ENCODE peak calls at places on chromosomes 4 and X, in six cellular contexts. R is PC-9, U is A673, C is K562, B is mammary epithelial cell, A is HCT116. Y is an unnamed sample.

GRCh38 chrX:153004780-153005179 is 10.9 kb upstream of the PNMA5 start:
- DNase-seq in C (no peak), B (no peak), A (no peak), U (no peak), R (no peak), Y (no peak)

GRCh38 chrX:153674219-153674851 is 722 bp upstream of the PNCK start:
- DNase-seq in U (no peak), C (no peak), B (no peak), A (no peak), R (no peak), Y (no peak)

GRCh38 chr4:152220201-152220666 is 315.7 kb downstream of the FBXW7 start:
- DNase-seq in A (no peak), U (no peak), B (peak), C (no peak), R (no peak), Y (no peak)

GRCh38 chr4:151418856-151419255 is 9.9 kb downstream of the FHIP1A start:
- DNase-seq in C (no peak), A (no peak), B (peak), U (no peak), R (no peak), Y (no peak)

GRCh38 chrX:4547218-4547836 is 833.9 kb upstream of the PRKX start:
- DNase-seq in C (peak), U (peak), B (peak), R (peak), A (peak), Y (peak)

GRCh38 chr4:172830295-172830764 is 338.3 kb upstream of the GALNT7 start:
- DNase-seq in A (peak), U (peak), R (no peak), C (peak), B (no peak), Y (no peak)

GRCh38 chr4:71123951-71124350 is 130.5 kb downstream of the DCK start:
- DNase-seq in R (no peak), C (no peak), A (no peak), U (no peak), B (no peak), Y (no peak)

GRCh38 chr4:121462660-121463261 is 81.9 kb upstream of the QRFPR start:
- DNase-seq in B (peak), R (peak), C (peak), U (peak), A (peak), Y (no peak)

GRCh38 chr4:24794916-24795665 is at the start of gene SOD3:
- DNase-seq in U (no peak), B (no peak), A (no peak), C (peak), R (peak), Y (no peak)

GRCh38 chr4:25861422-25861926 is 1.3 kb downstream of the SEL1L3 start:
- DNase-seq in A (no peak), B (no peak), U (peak), C (peak), R (no peak), Y (no peak)

GRCh38 chr4:6239968-6240367 is 29.7 kb upstream of the WFS1 start:
- DNase-seq in C (no peak), U (no peak), B (no peak), R (no peak), A (no peak), Y (no peak)

GRCh38 chr4:159141193-159141592 is 38.3 kb downstream of the RAPGEF2 start:
- DNase-seq in R (no peak), B (no peak), C (no peak), U (no peak), A (no peak), Y (no peak)

GRCh38 chrX:29662759-29663503 is 552.4 kb upstream of the MAGEB2 start:
- DNase-seq in C (no peak), R (peak), U (no peak), A (no peak), B (peak), Y (no peak)

GRCh38 chrX:47184486-47184885 is 9.1 kb upstream of the UBA1 start:
- DNase-seq in U (no peak), R (no peak), B (no peak), A (no peak), C (no peak), Y (no peak)

GRCh38 chr4:145979160-145979559 is 40.5 kb upstream of the ZNF827 start:
- DNase-seq in R (no peak), A (no peak), C (no peak), B (no peak), U (no peak), Y (no peak)

GRCh38 chrX:55142206-55142918 is 53.5 kb downstream of the PAGE2 start:
- DNase-seq in U (no peak), B (no peak), A (no peak), C (no peak), R (no peak), Y (no peak)

GRCh38 chr4:15003441-15003890 is 1.2 kb downstream of the CPEB2 start:
- DNase-seq in R (peak), C (peak), B (peak), A (no peak), U (peak), Y (no peak)

GRCh38 chr4:26290276-26290675 is 30.5 kb upstream of the RBPJ start:
- DNase-seq in U (no peak), A (no peak), R (no peak), B (no peak), C (no peak), Y (no peak)

GRCh38 chr4:161208564-161208963 is 955.2 kb downstream of the FSTL5 start:
- DNase-seq in C (no peak), U (no peak), R (no peak), A (no peak), B (no peak), Y (no peak)

GRCh38 chrX:103440621-103441020 is 64.3 kb downstream of the BEX3 start:
- DNase-seq in C (no peak), A (no peak), R (no peak), U (no peak), B (no peak), Y (no peak)

GRCh38 chr4:134470544-134470943 is 269.0 kb upstream of the PABPC4L start:
- DNase-seq in C (no peak), A (no peak), B (no peak), U (peak), R (no peak), Y (no peak)

GRCh38 chr4:1035510-1035909 is 24.1 kb downstream of the FGFRL1 start:
- DNase-seq in B (no peak), A (no peak), R (no peak), C (no peak), U (no peak), Y (no peak)

GRCh38 chr4:157045507-157046127 is 30.3 kb upstream of the GLRB start:
- DNase-seq in R (peak), C (peak), U (peak), B (peak), A (peak), Y (peak)

GRCh38 chr4:168200685-168201084 is 108.3 kb downstream of the ANXA10 start:
- DNase-seq in U (no peak), C (no peak), B (peak), R (no peak), A (no peak), Y (no peak)

GRCh38 chr4:82681759-82682158 is 116.8 kb downstream of the SCD5 start:
- DNase-seq in A (no peak), C (no peak), U (no peak), B (no peak), R (no peak), Y (no peak)

GRCh38 chrX:69493193-69493592 is 10.9 kb upstream of the NALF2 start:
- DNase-seq in B (peak), R (peak), U (peak), C (peak), A (peak), Y (no peak)

GRCh38 chr4:67160409-67160808 is 384.9 kb downstream of the CENPC start:
- DNase-seq in A (no peak), C (no peak), R (no peak), U (no peak), B (no peak), Y (no peak)

GRCh38 chrX:54473993-54474859 is 21.8 kb downstream of the FGD1 start:
- DNase-seq in R (peak), U (no peak), C (no peak), A (no peak), B (peak), Y (no peak)

GRCh38 chrX:53374222-53374820 is 48.1 kb downstream of the SMC1A start:
- DNase-seq in U (no peak), R (no peak), C (peak), A (no peak), B (no peak), Y (no peak)

GRCh38 chr4:133996431-133997121 is 205.0 kb downstream of the PABPC4L start:
- DNase-seq in R (no peak), C (no peak), U (no peak), B (no peak), A (no peak), Y (no peak)

GRCh38 chr4:89538171-89538570 is 230.6 kb upstream of the GPRIN3 start:
- DNase-seq in A (no peak), C (no peak), U (no peak), B (no peak), R (no peak), Y (no peak)

GRCh38 chrX:12997898-12998687 is 23.2 kb downstream of the TMSB4X start:
- DNase-seq in A (no peak), B (no peak), C (no peak), U (no peak), R (no peak), Y (no peak)

GRCh38 chr4:7282094-7282370 is 89.7 kb downstream of the SORCS2 start:
- DNase-seq in B (peak), C (no peak), R (no peak), A (no peak), U (no peak), Y (no peak)

GRCh38 chrX:107718156-107718621 is 57.4 kb downstream of the TSC22D3 start:
- DNase-seq in C (peak), U (peak), R (peak), B (peak), A (peak), Y (peak)

GRCh38 chr4:125316781-125317525 is 2.2 kb downstream of the FAT4 start:
- DNase-seq in A (no peak), U (peak), B (peak), R (no peak), C (no peak), Y (no peak)

GRCh38 chr4:16092682-16093319 is 9.0 kb upstream of the PROM1 start:
- DNase-seq in C (no peak), A (no peak), U (no peak), R (no peak), B (no peak), Y (no peak)
- TF ChIP-seq EZH2 in C (no peak), A (no peak), U (no peak), R (no peak), B (no peak), Y (no peak)

GRCh38 chrX:72346306-72346949 is 40.7 kb upstream of the CITED1 start:
- DNase-seq in A (no peak), R (no peak), U (no peak), C (no peak), B (no peak), Y (no peak)

GRCh38 chrX:72348247-72348979 is 42.7 kb upstream of the CITED1 start:
- DNase-seq in C (no peak), A (no peak), U (no peak), B (no peak), R (no peak), Y (no peak)

GRCh38 chrX:72351606-72352338 is 46.1 kb upstream of the CITED1 start:
- DNase-seq in C (no peak), R (no peak), B (no peak), A (no peak), U (no peak), Y (no peak)

GRCh38 chrX:72347366-72347765 is 41.7 kb upstream of the CITED1 start:
- DNase-seq in C (no peak), U (no peak), A (no peak), B (no peak), R (no peak), Y (no peak)

DNA sequence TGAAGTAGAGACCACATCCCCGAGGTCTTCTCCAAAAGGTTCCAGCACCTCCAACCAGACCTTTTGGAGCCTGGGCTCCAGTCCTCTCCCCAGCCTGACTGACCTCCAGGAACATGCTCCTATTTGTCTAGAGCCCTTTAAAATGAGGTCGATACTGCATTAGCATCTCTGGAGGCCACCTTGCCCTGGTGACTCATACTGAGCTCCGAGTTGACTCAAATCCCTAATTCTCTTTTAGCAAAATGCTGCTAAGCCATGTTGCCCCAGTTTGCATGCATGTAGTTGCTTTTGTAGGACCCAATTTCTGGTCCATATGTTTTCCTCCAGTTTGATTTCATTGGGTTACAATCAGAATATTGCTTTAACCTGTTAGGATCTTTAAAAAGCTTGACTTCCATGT is 43.5 kb upstream of the CITED1 start:
- DNase-seq in B (no peak), R (no peak), A (no peak), C (no peak), U (no peak), Y (no peak)
- TF ChIP-seq EZH2 in B (no peak), R (no peak), A (no peak), C (no peak), U (no peak), Y (no peak)

DNA sequence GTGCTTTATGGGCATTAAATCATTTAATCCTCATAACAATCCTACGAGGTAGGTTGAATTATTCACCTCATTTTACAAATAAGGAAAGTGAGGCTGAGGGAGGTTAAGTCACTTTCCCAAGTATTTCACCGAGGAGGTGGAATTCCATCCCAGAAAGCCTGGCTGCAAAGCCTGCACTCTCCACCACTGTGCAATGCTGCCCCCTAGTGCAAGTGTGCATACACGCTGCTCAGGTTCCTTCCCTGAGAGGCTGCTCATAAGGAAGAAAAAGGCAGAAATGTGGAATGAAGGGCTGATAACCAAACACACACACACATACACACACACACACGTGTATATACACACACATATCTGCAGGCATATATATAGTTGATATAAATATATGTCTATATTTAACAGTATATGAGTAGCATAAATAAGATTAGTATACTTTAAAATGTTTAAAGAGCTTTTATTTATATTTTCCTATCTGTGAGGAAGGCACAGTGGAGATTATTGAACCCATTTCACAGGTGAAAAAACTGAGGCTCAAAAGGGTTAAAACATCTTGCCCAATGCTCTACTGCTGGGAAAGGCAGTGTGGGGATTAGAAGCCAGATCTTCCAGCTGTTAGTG is 714.5 kb upstream of the TENM3 start:
- DNase-seq in A (peak), U (peak), C (peak), B (peak), R (peak), Y (peak)
- TF ChIP-seq EZH2 in A (no peak), U (no peak), C (no peak), B (no peak), R (no peak), Y (no peak)

DNA sequence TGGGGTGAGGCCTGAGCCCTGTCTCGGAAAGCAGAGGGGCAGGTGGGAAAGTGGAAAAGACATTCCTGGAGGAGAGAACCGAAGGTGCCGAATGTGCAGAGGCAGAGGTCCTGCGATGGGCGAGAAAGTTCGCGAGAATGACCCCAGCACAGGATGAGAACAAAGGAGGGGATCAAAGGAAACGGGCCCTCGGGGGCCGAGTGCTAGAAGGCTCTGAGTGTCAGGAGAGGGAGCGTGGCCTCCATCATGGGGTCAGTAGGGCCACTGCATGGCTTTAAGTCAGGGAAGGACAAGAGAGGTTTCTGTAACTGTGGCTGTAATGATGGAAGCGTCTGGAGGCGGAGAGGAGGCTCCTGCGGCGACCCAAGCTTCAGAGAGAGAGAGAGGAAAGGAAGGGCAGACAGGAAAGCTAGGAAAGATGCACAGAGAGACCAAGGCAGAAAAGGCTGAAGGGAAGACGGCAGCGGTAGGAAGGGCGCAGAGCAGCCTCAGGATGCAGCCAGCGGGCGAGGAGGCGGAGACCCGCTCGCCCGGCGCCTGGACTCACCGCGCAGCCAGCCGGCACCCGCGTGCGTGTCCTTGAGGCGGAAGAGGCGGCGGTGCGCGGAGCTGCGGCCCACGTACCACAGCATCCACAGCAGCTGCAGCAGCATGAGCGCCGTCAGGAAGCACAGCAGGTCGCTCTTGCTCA is 669 bp downstream of the OTOP1 start:
- DNase-seq in C (no peak), B (no peak), A (no peak), U (no peak), R (no peak), Y (no peak)
- TF ChIP-seq EZH2 in C (no peak), B (peak), A (no peak), U (no peak), R (no peak), Y (peak)